ENCODE peak calls at places on chromosomes 2 and 18, in seven cellular contexts. One of them, this sample, is unnamed.

GRCh38 chr2:177212106-177212894 is at the start of gene HNRNPA3:
- DNase-seq in B cell: peak; percentile 100
- DNase-seq in T47D: peak; percentile 86
- DNase-seq in NCI-H1092 treated with DMSO at 0.1 percent for 48 hours: peak; percentile 96
- DNase-seq in LNCaP clone FGC: peak; percentile 94
- DNase-seq in T1000: peak; percentile 98
- DNase-seq in progenitor cell of endocrine pancreas: peak; percentile 99
- DNase-seq in this sample: peak; percentile 100

GRCh38 chr2:62787381-62787780 is 81.9 kb downstream of the EHBP1 start:
- DNase-seq in B cell: peak; percentile 4
- DNase-seq in T47D: peak; percentile 14
- DNase-seq in NCI-H1092 treated with DMSO at 0.1 percent for 48 hours: peak; percentile 8
- DNase-seq in LNCaP clone FGC: no peak
- DNase-seq in T1000: no peak
- DNase-seq in progenitor cell of endocrine pancreas: no peak
- DNase-seq in this sample: no peak

GRCh38 chr2:172448544-172449267 is 21.3 kb downstream of the ITGA6 start:
- DNase-seq in B cell: no peak
- DNase-seq in T47D: no peak
- DNase-seq in NCI-H1092 treated with DMSO at 0.1 percent for 48 hours: no peak
- DNase-seq in LNCaP clone FGC: no peak
- DNase-seq in T1000: no peak
- DNase-seq in progenitor cell of endocrine pancreas: no peak
- DNase-seq in this sample: no peak

GRCh38 chr2:219445220-219445631 is 10.6 kb downstream of the SPEG start:
- DNase-seq in B cell: no peak
- DNase-seq in T47D: no peak
- DNase-seq in NCI-H1092 treated with DMSO at 0.1 percent for 48 hours: no peak
- DNase-seq in LNCaP clone FGC: no peak
- DNase-seq in T1000: no peak
- DNase-seq in progenitor cell of endocrine pancreas: no peak
- DNase-seq in this sample: no peak

GRCh38 chr2:7467782-7468447 is 550.7 kb downstream of the RNF144A start:
- DNase-seq in B cell: no peak
- DNase-seq in T47D: no peak
- DNase-seq in NCI-H1092 treated with DMSO at 0.1 percent for 48 hours: no peak
- DNase-seq in LNCaP clone FGC: no peak
- DNase-seq in T1000: no peak
- DNase-seq in progenitor cell of endocrine pancreas: no peak
- DNase-seq in this sample: no peak

GRCh38 chr2:241948901-241949735 is 79.6 kb downstream of the RTP5 start:
- DNase-seq in B cell: no peak
- DNase-seq in T47D: no peak
- DNase-seq in NCI-H1092 treated with DMSO at 0.1 percent for 48 hours: no peak
- DNase-seq in LNCaP clone FGC: no peak
- DNase-seq in T1000: no peak
- DNase-seq in progenitor cell of endocrine pancreas: no peak
- DNase-seq in this sample: no peak

GRCh38 chr2:1626271-1626681 is 118.0 kb downstream of the PXDN start:
- DNase-seq in B cell: no peak
- DNase-seq in T47D: no peak
- DNase-seq in NCI-H1092 treated with DMSO at 0.1 percent for 48 hours: no peak
- DNase-seq in LNCaP clone FGC: peak; percentile 39
- DNase-seq in T1000: no peak
- DNase-seq in progenitor cell of endocrine pancreas: no peak
- DNase-seq in this sample: no peak

GRCh38 chr2:6951046-6951445 is 33.8 kb downstream of the RNF144A start:
- DNase-seq in B cell: no peak
- DNase-seq in T47D: no peak
- DNase-seq in NCI-H1092 treated with DMSO at 0.1 percent for 48 hours: no peak
- DNase-seq in LNCaP clone FGC: no peak
- DNase-seq in T1000: no peak
- DNase-seq in progenitor cell of endocrine pancreas: no peak
- DNase-seq in this sample: no peak

GRCh38 chr2:130374587-130375290 is 18.9 kb downstream of the PTPN18 start:
- DNase-seq in B cell: no peak
- DNase-seq in T47D: no peak
- DNase-seq in NCI-H1092 treated with DMSO at 0.1 percent for 48 hours: no peak
- DNase-seq in LNCaP clone FGC: no peak
- DNase-seq in T1000: no peak
- DNase-seq in progenitor cell of endocrine pancreas: no peak
- DNase-seq in this sample: no peak

GRCh38 chr18:76657428-76657827 is 162.4 kb upstream of the ZNF516 start:
- DNase-seq in B cell: no peak
- DNase-seq in T47D: no peak
- DNase-seq in NCI-H1092 treated with DMSO at 0.1 percent for 48 hours: peak; percentile 9
- DNase-seq in LNCaP clone FGC: peak; percentile 72
- DNase-seq in T1000: no peak
- DNase-seq in progenitor cell of endocrine pancreas: no peak
- DNase-seq in this sample: no peak

GRCh38 chr2:67879586-67880290 is 183.1 kb downstream of the C1D start:
- DNase-seq in B cell: no peak
- DNase-seq in T47D: no peak
- DNase-seq in NCI-H1092 treated with DMSO at 0.1 percent for 48 hours: no peak
- DNase-seq in LNCaP clone FGC: no peak
- DNase-seq in T1000: no peak
- DNase-seq in progenitor cell of endocrine pancreas: no peak
- DNase-seq in this sample: no peak

GRCh38 chr2:86078801-86079545 is 26.7 kb downstream of the POLR1A start:
- DNase-seq in B cell: peak; percentile 66
- DNase-seq in T47D: no peak
- DNase-seq in NCI-H1092 treated with DMSO at 0.1 percent for 48 hours: peak; percentile 32
- DNase-seq in LNCaP clone FGC: no peak
- DNase-seq in T1000: no peak
- DNase-seq in progenitor cell of endocrine pancreas: no peak
- DNase-seq in this sample: no peak

GRCh38 chr2:72126186-72127100 is 21.2 kb downstream of the CYP26B1 start:
- DNase-seq in B cell: no peak
- DNase-seq in T47D: no peak
- DNase-seq in NCI-H1092 treated with DMSO at 0.1 percent for 48 hours: no peak
- DNase-seq in LNCaP clone FGC: no peak
- DNase-seq in T1000: no peak
- DNase-seq in progenitor cell of endocrine pancreas: no peak
- DNase-seq in this sample: no peak

GRCh38 chr2:237227190-237227988 is 141.7 kb downstream of the COPS8 start:
- DNase-seq in B cell: no peak
- DNase-seq in T47D: no peak
- DNase-seq in NCI-H1092 treated with DMSO at 0.1 percent for 48 hours: no peak
- DNase-seq in LNCaP clone FGC: no peak
- DNase-seq in T1000: peak; percentile 68
- DNase-seq in progenitor cell of endocrine pancreas: no peak
- DNase-seq in this sample: no peak

GRCh38 chr18:37574113-37574512 is 8.5 kb upstream of the CELF4 start:
- DNase-seq in B cell: no peak
- DNase-seq in T47D: no peak
- DNase-seq in NCI-H1092 treated with DMSO at 0.1 percent for 48 hours: no peak
- DNase-seq in LNCaP clone FGC: no peak
- DNase-seq in T1000: no peak
- DNase-seq in progenitor cell of endocrine pancreas: no peak
- DNase-seq in this sample: no peak

GRCh38 chr2:19362094-19362649 is 3.7 kb upstream of the OSR1 start:
- DNase-seq in B cell: peak; percentile 65
- DNase-seq in T47D: no peak
- DNase-seq in NCI-H1092 treated with DMSO at 0.1 percent for 48 hours: peak; percentile 20
- DNase-seq in LNCaP clone FGC: no peak
- DNase-seq in T1000: no peak
- DNase-seq in progenitor cell of endocrine pancreas: no peak
- DNase-seq in this sample: no peak

GRCh38 chr2:46829240-46829970 is 86.2 kb downstream of the MCFD2 start:
- DNase-seq in B cell: no peak
- DNase-seq in T47D: no peak
- DNase-seq in NCI-H1092 treated with DMSO at 0.1 percent for 48 hours: no peak
- DNase-seq in LNCaP clone FGC: no peak
- DNase-seq in T1000: no peak
- DNase-seq in progenitor cell of endocrine pancreas: no peak
- DNase-seq in this sample: no peak

GRCh38 chr2:204069804-204070203 is 133.2 kb downstream of the ICOS start:
- DNase-seq in B cell: no peak
- DNase-seq in T47D: no peak
- DNase-seq in NCI-H1092 treated with DMSO at 0.1 percent for 48 hours: no peak
- DNase-seq in LNCaP clone FGC: no peak
- DNase-seq in T1000: no peak
- DNase-seq in progenitor cell of endocrine pancreas: no peak
- DNase-seq in this sample: no peak

GRCh38 chr2:234373060-234373459 is 123.8 kb downstream of the ARL4C start:
- DNase-seq in B cell: no peak
- DNase-seq in T47D: no peak
- DNase-seq in NCI-H1092 treated with DMSO at 0.1 percent for 48 hours: no peak
- DNase-seq in LNCaP clone FGC: no peak
- DNase-seq in T1000: no peak
- DNase-seq in progenitor cell of endocrine pancreas: no peak
- DNase-seq in this sample: no peak

GRCh38 chr18:75130591-75131274 is 78.2 kb downstream of the PTGR3 start:
- DNase-seq in B cell: no peak
- DNase-seq in T47D: no peak
- DNase-seq in NCI-H1092 treated with DMSO at 0.1 percent for 48 hours: no peak
- DNase-seq in LNCaP clone FGC: no peak
- DNase-seq in T1000: no peak
- DNase-seq in progenitor cell of endocrine pancreas: no peak
- DNase-seq in this sample: no peak

GRCh38 chr2:235952714-235953113 is 215.5 kb downstream of the GBX2 start:
- DNase-seq in B cell: no peak
- DNase-seq in T47D: no peak
- DNase-seq in NCI-H1092 treated with DMSO at 0.1 percent for 48 hours: no peak
- DNase-seq in LNCaP clone FGC: no peak
- DNase-seq in T1000: no peak
- DNase-seq in progenitor cell of endocrine pancreas: no peak
- DNase-seq in this sample: no peak

GRCh38 chr2:7725132-7725849 is 808.1 kb downstream of the RNF144A start:
- DNase-seq in B cell: no peak
- DNase-seq in T47D: no peak
- DNase-seq in NCI-H1092 treated with DMSO at 0.1 percent for 48 hours: no peak
- DNase-seq in LNCaP clone FGC: no peak
- DNase-seq in T1000: no peak
- DNase-seq in progenitor cell of endocrine pancreas: no peak
- DNase-seq in this sample: no peak

GRCh38 chr18:48859311-48860275 is 91.2 kb downstream of the SMAD7 start:
- DNase-seq in B cell: no peak
- DNase-seq in T47D: no peak
- DNase-seq in NCI-H1092 treated with DMSO at 0.1 percent for 48 hours: peak; percentile 91
- DNase-seq in LNCaP clone FGC: no peak
- DNase-seq in T1000: no peak
- DNase-seq in progenitor cell of endocrine pancreas: no peak
- DNase-seq in this sample: peak; percentile 73

GRCh38 chr2:106037922-106038321 is 156.2 kb downstream of the UXS1 start:
- DNase-seq in B cell: no peak
- DNase-seq in T47D: no peak
- DNase-seq in NCI-H1092 treated with DMSO at 0.1 percent for 48 hours: no peak
- DNase-seq in LNCaP clone FGC: no peak
- DNase-seq in T1000: no peak
- DNase-seq in progenitor cell of endocrine pancreas: no peak
- DNase-seq in this sample: no peak

GRCh38 chr2:110662560-110662959 is 15.3 kb downstream of the BUB1 start:
- DNase-seq in B cell: no peak
- DNase-seq in T47D: no peak
- DNase-seq in NCI-H1092 treated with DMSO at 0.1 percent for 48 hours: no peak
- DNase-seq in LNCaP clone FGC: no peak
- DNase-seq in T1000: no peak
- DNase-seq in progenitor cell of endocrine pancreas: no peak
- DNase-seq in this sample: no peak

GRCh38 chr18:27685807-27686412 is 491.0 kb downstream of the CDH2 start:
- DNase-seq in B cell: no peak
- DNase-seq in T47D: peak; percentile 6
- DNase-seq in NCI-H1092 treated with DMSO at 0.1 percent for 48 hours: peak; percentile 38
- DNase-seq in LNCaP clone FGC: peak; percentile 10
- DNase-seq in T1000: peak; percentile 4
- DNase-seq in progenitor cell of endocrine pancreas: no peak
- DNase-seq in this sample: peak; percentile 50

GRCh38 chr18:7980661-7981060 is 413.5 kb downstream of the PTPRM start:
- DNase-seq in B cell: no peak
- DNase-seq in T47D: no peak
- DNase-seq in NCI-H1092 treated with DMSO at 0.1 percent for 48 hours: no peak
- DNase-seq in LNCaP clone FGC: no peak
- DNase-seq in T1000: no peak
- DNase-seq in progenitor cell of endocrine pancreas: no peak
- DNase-seq in this sample: no peak

This sample was measured in neural crest cell.